ENCODE peak calls at places on chromosome 18, in six cellular contexts. S is IMR-90; O is mesenchymal stem cell; Z is tibial artery; J is CD4-positive, alpha-beta T cell; X is mammary epithelial cell. G is an unnamed sample.

GRCh38 chr18:62001396-62001795 is 108.6 kb upstream of the RNF152 start:
- DNase-seq in Z (no peak), X (no peak), J (no peak), O (no peak), S (no peak), G (no peak)

GRCh38 chr18:37987901-37988300 is 422.3 kb upstream of the CELF4 start:
- DNase-seq in J (no peak), X (no peak), S (no peak), O (no peak), Z (no peak), G (no peak)

GRCh38 chr18:59353079-59353680 is 5.9 kb downstream of the LMAN1 start:
- DNase-seq in J (no peak), O (no peak), Z (no peak), X (peak; percentile 14), S (no peak), G (no peak)

GRCh38 chr18:61141691-61142090 is 191.5 kb upstream of the CDH20 start:
- DNase-seq in Z (no peak), S (no peak), X (no peak), J (no peak), O (no peak), G (no peak)

GRCh38 chr18:5518899-5519371 is 24.9 kb downstream of the EPB41L3 start:
- DNase-seq in Z (no peak), S (peak; percentile 71), J (no peak), X (no peak), O (no peak), G (no peak)

GRCh38 chr18:57043241-57043640 is 103.6 kb upstream of the BOD1L2 start:
- DNase-seq in S (no peak), X (no peak), Z (no peak), O (no peak), J (no peak), G (no peak)

GRCh38 chr18:57113783-57114465 is 33.0 kb upstream of the BOD1L2 start:
- DNase-seq in X (no peak), Z (no peak), J (no peak), O (no peak), S (no peak), G (no peak)

GRCh38 chr18:13244135-13244534 is 25.6 kb downstream of the LDLRAD4 start:
- DNase-seq in X (no peak), J (no peak), Z (no peak), S (no peak), O (no peak), G (no peak)

GRCh38 chr18:46711444-46711863 is 45.4 kb downstream of the ST8SIA5 start:
- DNase-seq in S (no peak), X (no peak), O (peak; percentile 63), J (no peak), Z (no peak), G (no peak)

GRCh38 chr18:51623653-51624052 is 426.2 kb upstream of the MEX3C start:
- DNase-seq in O (no peak), Z (no peak), S (no peak), J (no peak), X (peak; percentile 12), G (no peak)

GRCh38 chr18:9771261-9771976 is 63.3 kb downstream of the RAB31 start:
- DNase-seq in S (peak; percentile 57), J (peak; percentile 32), O (peak; percentile 84), X (peak; percentile 37), Z (peak; percentile 90), G (peak; percentile 79)

GRCh38 chr18:57057890-57058289 is 89.0 kb upstream of the BOD1L2 start:
- DNase-seq in J (no peak), S (no peak), Z (no peak), O (no peak), X (no peak), G (no peak)

GRCh38 chr18:60259052-60259681 is 113.4 kb downstream of the MC4R start:
- DNase-seq in Z (no peak), X (peak; percentile 6), J (no peak), S (peak; percentile 38), O (peak; percentile 69), G (no peak)

GRCh38 chr18:68299906-68300305 is 415.0 kb downstream of the TMX3 start:
- DNase-seq in J (no peak), S (peak; percentile 33), X (peak; percentile 72), Z (no peak), O (no peak), G (no peak)

GRCh38 chr18:6327895-6328623 is 86.7 kb downstream of the L3MBTL4 start:
- DNase-seq in O (no peak), X (no peak), Z (no peak), J (no peak), S (no peak), G (no peak)

GRCh38 chr18:73023975-73024374 is 156.2 kb upstream of the NETO1 start:
- DNase-seq in S (no peak), Z (no peak), O (no peak), J (no peak), X (no peak), G (no peak)

GRCh38 chr18:3297025-3297984 is 35.4 kb downstream of the MYL12B start:
- DNase-seq in S (peak; percentile 86), Z (peak; percentile 86), X (peak; percentile 93), O (peak; percentile 90), J (peak; percentile 91), G (peak; percentile 91)

GRCh38 chr18:74373428-74373827 is 57.8 kb downstream of the C18orf63 start:
- DNase-seq in O (no peak), X (no peak), Z (no peak), J (peak; percentile 19), S (no peak), G (no peak)

GRCh38 chr18:61860302-61860701 is 32.5 kb downstream of the RNF152 start:
- DNase-seq in O (peak; percentile 40), Z (no peak), J (no peak), S (peak; percentile 21), X (no peak), G (no peak)

GRCh38 chr18:50133526-50133925 is 61.4 kb downstream of the MYO5B start:
- DNase-seq in S (no peak), O (no peak), X (no peak), J (no peak), Z (no peak), G (no peak)

GRCh38 chr18:62446511-62446910 is 76.3 kb upstream of the ZCCHC2 start:
- DNase-seq in X (no peak), O (no peak), Z (no peak), S (no peak), J (no peak), G (no peak)

GRCh38 chr18:34709631-34710429 is at the start of gene DTNA:
- DNase-seq in O (peak; percentile 94), Z (no peak), S (peak; percentile 96), J (no peak), X (peak; percentile 81), G (no peak)

GRCh38 chr18:22198163-22198562 is 28.8 kb downstream of the GATA6 start:
- DNase-seq in X (no peak), O (no peak), Z (no peak), J (no peak), S (no peak), G (no peak)

GRCh38 chr18:49638891-49639557 is 77.2 kb downstream of the LIPG start:
- DNase-seq in S (no peak), Z (no peak), O (no peak), J (no peak), X (no peak), G (no peak)

GRCh38 chr18:62206593-62206992 is 19.5 kb downstream of the RELCH start:
- DNase-seq in S (no peak), Z (no peak), X (no peak), O (no peak), J (no peak), G (no peak)

GRCh38 chr18:24198461-24198860 is 59.6 kb downstream of the CABYR start:
- DNase-seq in Z (no peak), X (no peak), O (no peak), S (no peak), J (no peak), G (no peak)

GRCh38 chr18:76081536-76081935 is 413.5 kb downstream of the ZNF516 start:
- DNase-seq in Z (no peak), O (no peak), X (no peak), J (no peak), S (no peak), G (no peak)

GRCh38 chr18:76075777-76076176 is 419.3 kb downstream of the ZNF516 start:
- DNase-seq in O (no peak), Z (no peak), X (no peak), J (no peak), S (no peak), G (no peak)

GRCh38 chr18:76080430-76080829 is 414.6 kb downstream of the ZNF516 start:
- DNase-seq in X (no peak), J (no peak), O (no peak), Z (no peak), S (no peak), G (no peak)
- H3K27me3 ChIP-seq in X (no peaks in the 10 kb centered on the region), J (no peaks in the 10 kb centered on the region), O (no peaks in the 10 kb centered on the region), Z (no peaks in the 10 kb centered on the region), S (no peaks in the 10 kb centered on the region), G (no peaks in the 10 kb centered on the region)

DNA sequence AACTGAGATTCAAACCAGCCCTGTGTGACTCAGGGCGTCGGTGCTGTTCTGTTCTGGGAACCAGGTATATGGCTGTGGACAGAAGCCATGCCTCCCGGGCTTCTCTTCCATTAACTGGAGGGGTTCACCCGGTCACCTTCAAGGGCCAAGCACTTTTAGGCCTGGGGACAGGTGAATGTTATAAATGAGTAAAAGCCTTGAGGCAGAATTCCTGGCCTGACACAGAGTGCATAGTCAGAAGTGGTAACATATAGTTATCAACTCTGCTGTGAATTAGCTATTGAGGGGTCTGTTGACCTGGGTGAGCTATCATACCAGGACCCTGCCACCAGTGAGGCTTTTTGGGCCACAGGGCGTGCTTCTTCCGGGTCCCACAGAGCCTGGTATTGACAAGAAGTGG is 2.7 kb downstream of the FHOD3 start:
- DNase-seq in S (no peak), X (no peak), Z (no peak), O (no peak), J (no peak), G (no peak)
- H3K27me3 ChIP-seq in S (no peaks in the 10 kb centered on the region), X (no peaks in the 10 kb centered on the region), Z (no peaks in the 10 kb centered on the region), O (no peaks in the 10 kb centered on the region), J (peaks cover 78% of the 10 kb centered on the region), G (peaks cover 86% of the 10 kb centered on the region)

GRCh38 chr18:48126240-48126639 is 195.8 kb upstream of the SMAD2 start:
- DNase-seq in X (no peak), O (no peak), S (no peak), J (no peak), Z (no peak), G (no peak)
- H3K27me3 ChIP-seq in X (no peaks in the 10 kb centered on the region), O (peaks cover 40% of the 10 kb centered on the region), S (peaks cover 10% of the 10 kb centered on the region), J (no peaks in the 10 kb centered on the region), Z (no peaks in the 10 kb centered on the region), G (no peaks in the 10 kb centered on the region)

DNA sequence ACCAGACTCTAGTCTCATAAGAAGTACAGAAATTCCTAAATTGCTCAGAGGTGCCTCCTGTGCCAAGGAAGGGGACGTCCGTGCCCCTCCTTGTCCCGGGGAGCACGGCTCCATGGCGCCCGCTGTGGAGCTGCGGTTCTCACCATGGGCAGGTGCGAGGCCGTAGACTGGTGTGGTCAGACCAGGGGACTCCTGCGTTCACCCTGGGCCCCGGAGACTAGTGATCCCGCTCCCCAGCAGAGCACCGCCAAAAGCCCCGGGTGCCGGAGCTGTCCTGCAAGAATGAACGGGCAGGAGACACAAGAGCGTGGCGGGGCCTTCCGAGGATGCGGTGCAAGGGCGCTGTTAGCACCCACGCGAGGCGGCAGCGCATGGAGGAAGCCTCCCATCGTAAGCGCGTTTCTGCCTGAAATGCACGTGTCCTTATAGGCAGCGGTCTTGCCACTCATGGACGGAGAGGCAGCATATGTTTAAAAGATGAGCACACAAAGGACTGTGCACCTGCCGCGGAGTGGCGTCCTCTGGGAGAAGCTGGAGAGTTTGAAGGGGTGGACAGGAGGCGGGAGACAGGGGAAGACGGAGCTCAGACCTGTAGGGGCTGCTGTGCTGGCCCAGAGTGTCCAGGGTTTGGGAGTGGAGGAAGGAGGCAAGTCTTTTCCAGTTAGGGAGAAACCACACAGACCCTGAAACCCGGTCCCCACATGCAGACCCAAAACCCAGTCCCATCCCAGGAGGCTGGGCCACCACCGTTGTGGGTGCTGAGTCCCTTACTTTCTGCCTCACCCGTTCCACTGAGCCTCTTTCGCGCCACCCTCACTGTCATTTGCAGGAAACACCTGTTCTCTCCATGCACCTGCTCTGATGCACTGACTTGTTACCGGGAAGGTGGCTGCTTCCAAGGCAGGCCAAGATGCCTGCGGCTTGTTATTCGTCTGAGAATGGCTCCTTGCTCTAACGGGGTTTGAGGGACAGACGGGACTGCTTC is 7.5 kb upstream of the KCNG2 start:
- DNase-seq in J (no peak), Z (peak; percentile 56), S (no peak), O (no peak), X (no peak), G (no peak)
- H3K27me3 ChIP-seq in J (peaks cover 71% of the 10 kb centered on the region), Z (peaks cover 64% of the 10 kb centered on the region), S (peaks cover 23% of the 10 kb centered on the region), O (peaks cover 62% of the 10 kb centered on the region), X (peaks cover 6% of the 10 kb centered on the region), G (peaks cover 69% of the 10 kb centered on the region)

G was measured in left lung.